ENCODE peak calls at places on chromosomes 16 and 17, in four cellular contexts. O, L, Z and Y are unnamed samples.

GRCh38 chr16:87622756-87623319 is 20.5 kb downstream of the JPH3 start:
- DNase-seq in O (no peak), Z (no peak), L (no peak), Y (no peak)

GRCh38 chr16:78200623-78201096 is 101.2 kb downstream of the WWOX start:
- DNase-seq in Z (no peak), L (no peak), O (no peak), Y (no peak)

GRCh38 chr16:89268987-89269735 is 51.7 kb downstream of the ZNF778 start:
- DNase-seq in Z (peak; percentile 76), L (no peak), O (no peak), Y (no peak)

GRCh38 chr17:38584350-38584925 is 21.3 kb downstream of the SRCIN1 start:
- DNase-seq in O (peak; percentile 46), L (peak; percentile 68), Z (peak; percentile 60), Y (peak; percentile 91)

GRCh38 chr16:79301036-79301435 is 299.5 kb downstream of the MAF start:
- DNase-seq in Z (no peak), L (no peak), O (no peak), Y (no peak)

GRCh38 chr17:57905875-57906455 is 49.2 kb downstream of the CUEDC1 start:
- DNase-seq in O (no peak), Z (no peak), L (peak; percentile 52), Y (no peak)

GRCh38 chr17:10612957-10613744 is 44.0 kb downstream of the MYH3 start:
- DNase-seq in Z (peak; percentile 49), O (no peak), L (no peak), Y (no peak)

GRCh38 chr16:12425134-12425941 is 378.3 kb downstream of the CPPED1 start:
- DNase-seq in L (no peak), Z (no peak), O (no peak), Y (no peak)

GRCh38 chr17:70855401-70856054 is 686.2 kb downstream of the KCNJ2 start:
- DNase-seq in O (no peak), L (no peak), Z (peak; percentile 78), Y (no peak)

GRCh38 chr17:77471984-77472836 is 331.4 kb downstream of the SEC14L1 start:
- DNase-seq in O (no peak), Z (peak; percentile 95), L (peak; percentile 56), Y (no peak)

GRCh38 chr16:2775765-2776499 is 1.1 kb downstream of the ELOB start:
- DNase-seq in O (no peak), L (no peak), Z (no peak), Y (no peak)

GRCh38 chr16:15701975-15702970 is 52.2 kb downstream of the NDE1 start:
- DNase-seq in L (no peak), Z (peak; percentile 78), O (no peak), Y (no peak)

GRCh38 chr16:89498839-89499238 is 8.5 kb upstream of the ANKRD11 start:
- DNase-seq in L (no peak), O (no peak), Z (no peak), Y (no peak)

GRCh38 chr17:17180741-17181525 is 25.2 kb downstream of the PLD6 start:
- DNase-seq in L (no peak), Z (no peak), O (no peak), Y (no peak)

GRCh38 chr16:23343643-23344612 is 41.8 kb downstream of the SCNN1B start:
- DNase-seq in L (no peak), O (no peak), Z (no peak), Y (no peak)

GRCh38 chr16:55115506-55115905 is 184.8 kb downstream of the IRX5 start:
- DNase-seq in L (no peak), Z (no peak), O (no peak), Y (no peak)

GRCh38 chr17:17896746-17897145 is 60.0 kb upstream of the SREBF1 start:
- DNase-seq in L (no peak), O (no peak), Z (no peak), Y (no peak)